ENCODE peak calls at places on chromosome 18, in ten cellular contexts. L is NCI-H1105; F is astrocyte of the spinal cord; Y is lung microvascular endothelial cell; D is ELR; W is tibial nerve; T is stimulated activated CD4-positive, alpha-beta T cell treated with anti-CD3 and anti-CD28 coated beads, Interleukin-12 subunit alpha, Interleukin-12 subunit beta, amount 100 ng/mL, for 24 hours; O is aorta; R is NCI-H2171 treated with DMSO at 0.1 percent for 48 hours; K is right lobe of liver. I is an unnamed sample.

GRCh38 chr18:29874519-29875098 is 1167.9 kb downstream of the DSC3 start:
- DNase-seq in F (peak), K (no peak), T (no peak), R (peak), L (peak), D (peak), W (no peak), Y (peak), O (no peak), I (no peak)

GRCh38 chr18:8480506-8481328 is 128.5 kb upstream of the RAB12 start:
- DNase-seq in K (no peak), L (no peak), F (peak), T (no peak), R (peak), W (peak), D (peak), O (no peak), Y (peak), I (no peak)

GRCh38 chr18:49682301-49683190 is 120.7 kb downstream of the LIPG start:
- DNase-seq in F (no peak), R (no peak), W (no peak), D (peak), L (no peak), O (no peak), Y (no peak), K (peak), T (no peak), I (no peak)

GRCh38 chr18:69399253-69399652 is 1.4 kb upstream of the DOK6 start:
- DNase-seq in W (no peak), F (no peak), Y (no peak), T (no peak), D (no peak), O (no peak), K (no peak), L (no peak), R (no peak), I (no peak)

GRCh38 chr18:76687271-76688006 is 134.9 kb upstream of the ZNF236 start:
- DNase-seq in K (no peak), D (peak), R (no peak), W (no peak), T (no peak), O (no peak), L (no peak), Y (no peak), F (peak), I (no peak)

GRCh38 chr18:62717059-62717849 is 1.9 kb downstream of the PHLPP1 start:
- DNase-seq in W (no peak), L (peak), O (peak), R (peak), D (peak), K (no peak), T (peak), F (peak), Y (peak), I (no peak)

GRCh38 chr18:51447351-51447896 is 249.9 kb upstream of the MEX3C start:
- DNase-seq in K (no peak), Y (no peak), O (no peak), L (no peak), R (no peak), D (no peak), W (no peak), T (no peak), F (no peak), I (no peak)

GRCh38 chr18:950882-951539 is 46.3 kb downstream of the ADCYAP1 start:
- DNase-seq in R (no peak), D (no peak), Y (no peak), W (no peak), L (no peak), O (no peak), F (no peak), T (no peak), K (no peak), I (no peak)

GRCh38 chr18:10100236-10100635 is 186.4 kb downstream of the VAPA start:
- DNase-seq in T (no peak), Y (no peak), O (no peak), K (no peak), W (no peak), D (no peak), L (no peak), F (no peak), R (peak), I (no peak)

GRCh38 chr18:75475228-75475627 is 47.7 kb upstream of the SMIM21 start:
- DNase-seq in R (no peak), W (no peak), L (no peak), K (no peak), O (no peak), Y (peak), F (peak), T (no peak), D (peak), I (no peak)

GRCh38 chr18:4603955-4604354 is 148.8 kb upstream of the DLGAP1 start:
- DNase-seq in L (no peak), W (no peak), D (no peak), T (no peak), F (no peak), O (no peak), K (no peak), R (no peak), Y (no peak), I (no peak)

GRCh38 chr18:74498712-74499629 is 2.8 kb downstream of the CNDP2 start:
- DNase-seq in K (peak), W (peak), F (no peak), D (peak), O (peak), Y (peak), L (no peak), R (no peak), T (peak), I (peak)

GRCh38 chr18:37019157-37019571 is 190.2 kb downstream of the KIAA1328 start:
- DNase-seq in K (no peak), Y (peak), D (peak), F (peak), L (peak), W (no peak), T (no peak), O (no peak), R (peak), I (no peak)